ENCODE peak calls at places on chromosomes 4 and X, in nine cellular contexts. One of them, this sample, is unnamed.

GRCh38 chrX:51461053-51462050 is 35.0 kb downstream of the NUDT11 start:
- DNase-seq in fibroblast of the aortic adventitia: peak
- DNase-seq in neural progenitor cell: peak
- DNase-seq in astrocyte of the spinal cord: peak
- DNase-seq in tibial artery: no peak
- DNase-seq in stomach: no peak
- DNase-seq in left ventricle myocardium inferior: no peak
- DNase-seq in SK-N-SH: peak
- DNase-seq in thoracic aorta: no peak
- DNase-seq in this sample: no peak

GRCh38 chrX:110396777-110397176 is 38.1 kb downstream of the RTL9 start:
- DNase-seq in neural progenitor cell: no peak
- DNase-seq in stomach: no peak
- DNase-seq in astrocyte of the spinal cord: no peak
- DNase-seq in thoracic aorta: no peak
- DNase-seq in tibial artery: no peak
- DNase-seq in left ventricle myocardium inferior: no peak
- DNase-seq in fibroblast of the aortic adventitia: no peak
- DNase-seq in SK-N-SH: no peak
- DNase-seq in this sample: no peak

GRCh38 chr4:179112441-179113170 is 1670.4 kb upstream of the AGA start:
- DNase-seq in left ventricle myocardium inferior: no peak
- DNase-seq in neural progenitor cell: no peak
- DNase-seq in thoracic aorta: no peak
- DNase-seq in SK-N-SH: no peak
- DNase-seq in fibroblast of the aortic adventitia: no peak
- DNase-seq in astrocyte of the spinal cord: no peak
- DNase-seq in stomach: no peak
- DNase-seq in tibial artery: no peak
- DNase-seq in this sample: no peak

GRCh38 chr4:106614446-106614845 is 245.9 kb upstream of the GIMD1 start:
- DNase-seq in thoracic aorta: no peak
- DNase-seq in left ventricle myocardium inferior: no peak
- DNase-seq in SK-N-SH: no peak
- DNase-seq in neural progenitor cell: no peak
- DNase-seq in astrocyte of the spinal cord: peak
- DNase-seq in tibial artery: no peak
- DNase-seq in stomach: no peak
- DNase-seq in fibroblast of the aortic adventitia: peak
- DNase-seq in this sample: no peak

GRCh38 chr4:52106701-52107100 is 55.6 kb downstream of the SPATA18 start:
- DNase-seq in thoracic aorta: no peak
- DNase-seq in left ventricle myocardium inferior: no peak
- DNase-seq in tibial artery: peak
- DNase-seq in SK-N-SH: no peak
- DNase-seq in neural progenitor cell: no peak
- DNase-seq in fibroblast of the aortic adventitia: peak
- DNase-seq in stomach: no peak
- DNase-seq in astrocyte of the spinal cord: no peak
- DNase-seq in this sample: no peak

GRCh38 chr4:109945056-109945455 is 32.4 kb downstream of the EGF start:
- DNase-seq in tibial artery: no peak
- DNase-seq in stomach: no peak
- DNase-seq in SK-N-SH: no peak
- DNase-seq in left ventricle myocardium inferior: no peak
- DNase-seq in neural progenitor cell: no peak
- DNase-seq in astrocyte of the spinal cord: no peak
- DNase-seq in thoracic aorta: no peak
- DNase-seq in fibroblast of the aortic adventitia: no peak
- DNase-seq in this sample: no peak

GRCh38 chr4:143531368-143531767 is 17.9 kb downstream of the SMARCA5 start:
- DNase-seq in astrocyte of the spinal cord: peak
- DNase-seq in left ventricle myocardium inferior: no peak
- DNase-seq in stomach: no peak
- DNase-seq in fibroblast of the aortic adventitia: peak
- DNase-seq in thoracic aorta: no peak
- DNase-seq in SK-N-SH: peak
- DNase-seq in neural progenitor cell: peak
- DNase-seq in tibial artery: no peak
- DNase-seq in this sample: no peak

GRCh38 chr4:26717332-26717731 is 133.4 kb downstream of the TBC1D19 start:
- DNase-seq in fibroblast of the aortic adventitia: peak
- DNase-seq in neural progenitor cell: no peak
- DNase-seq in left ventricle myocardium inferior: no peak
- DNase-seq in SK-N-SH: no peak
- DNase-seq in stomach: no peak
- DNase-seq in tibial artery: no peak
- DNase-seq in thoracic aorta: no peak
- DNase-seq in astrocyte of the spinal cord: peak
- DNase-seq in this sample: no peak

GRCh38 chr4:187127456-187127855 is 403.8 kb upstream of the FAT1 start:
- DNase-seq in astrocyte of the spinal cord: no peak
- DNase-seq in neural progenitor cell: no peak
- DNase-seq in thoracic aorta: no peak
- DNase-seq in stomach: no peak
- DNase-seq in tibial artery: no peak
- DNase-seq in left ventricle myocardium inferior: no peak
- DNase-seq in SK-N-SH: no peak
- DNase-seq in fibroblast of the aortic adventitia: no peak
- DNase-seq in this sample: no peak

GRCh38 chr4:81130569-81130968 is 84.5 kb downstream of the PRKG2 start:
- DNase-seq in left ventricle myocardium inferior: no peak
- DNase-seq in tibial artery: no peak
- DNase-seq in fibroblast of the aortic adventitia: no peak
- DNase-seq in thoracic aorta: no peak
- DNase-seq in SK-N-SH: no peak
- DNase-seq in neural progenitor cell: peak
- DNase-seq in stomach: no peak
- DNase-seq in astrocyte of the spinal cord: no peak
- DNase-seq in this sample: no peak

GRCh38 chr4:180947421-180947820 is 1295.8 kb upstream of the TENM3 start:
- DNase-seq in astrocyte of the spinal cord: peak
- DNase-seq in left ventricle myocardium inferior: no peak
- DNase-seq in tibial artery: no peak
- DNase-seq in stomach: no peak
- DNase-seq in thoracic aorta: no peak
- DNase-seq in SK-N-SH: peak
- DNase-seq in neural progenitor cell: peak
- DNase-seq in fibroblast of the aortic adventitia: peak
- DNase-seq in this sample: no peak

GRCh38 chr4:125231661-125232060 is 83.1 kb upstream of the FAT4 start:
- DNase-seq in left ventricle myocardium inferior: no peak
- DNase-seq in astrocyte of the spinal cord: no peak
- DNase-seq in tibial artery: no peak
- DNase-seq in neural progenitor cell: no peak
- DNase-seq in fibroblast of the aortic adventitia: no peak
- DNase-seq in stomach: no peak
- DNase-seq in SK-N-SH: no peak
- DNase-seq in thoracic aorta: no peak
- DNase-seq in this sample: no peak

GRCh38 chr4:2798399-2799301 is 5.8 kb downstream of the SH3BP2 start:
- DNase-seq in thoracic aorta: peak
- DNase-seq in fibroblast of the aortic adventitia: no peak
- DNase-seq in tibial artery: peak
- DNase-seq in neural progenitor cell: peak
- DNase-seq in astrocyte of the spinal cord: no peak
- DNase-seq in SK-N-SH: peak
- DNase-seq in stomach: peak
- DNase-seq in left ventricle myocardium inferior: peak
- DNase-seq in this sample: no peak

GRCh38 chr4:122831515-122832196 is 5.0 kb downstream of the FGF2 start:
- DNase-seq in neural progenitor cell: no peak
- DNase-seq in astrocyte of the spinal cord: no peak
- DNase-seq in thoracic aorta: no peak
- DNase-seq in left ventricle myocardium inferior: no peak
- DNase-seq in fibroblast of the aortic adventitia: peak
- DNase-seq in tibial artery: no peak
- DNase-seq in stomach: no peak
- DNase-seq in SK-N-SH: no peak
- DNase-seq in this sample: peak

GRCh38 chrX:129779747-129780146 is at the start of gene SASH3:
- DNase-seq in fibroblast of the aortic adventitia: no peak
- DNase-seq in SK-N-SH: no peak
- DNase-seq in left ventricle myocardium inferior: peak
- DNase-seq in tibial artery: peak
- DNase-seq in stomach: peak
- DNase-seq in thoracic aorta: no peak
- DNase-seq in astrocyte of the spinal cord: no peak
- DNase-seq in neural progenitor cell: no peak
- DNase-seq in this sample: no peak
- H3K4me3 ChIP-seq in fibroblast of the aortic adventitia: no peak
- H3K4me3 ChIP-seq in SK-N-SH: no peak
- H3K4me3 ChIP-seq in left ventricle myocardium inferior: peak
- H3K4me3 ChIP-seq in tibial artery: peak
- H3K4me3 ChIP-seq in stomach: peak
- H3K4me3 ChIP-seq in thoracic aorta: peak
- H3K4me3 ChIP-seq in astrocyte of the spinal cord: no peak
- H3K4me3 ChIP-seq in neural progenitor cell: no peak
- H3K4me3 ChIP-seq in this sample: no peak

DNA sequence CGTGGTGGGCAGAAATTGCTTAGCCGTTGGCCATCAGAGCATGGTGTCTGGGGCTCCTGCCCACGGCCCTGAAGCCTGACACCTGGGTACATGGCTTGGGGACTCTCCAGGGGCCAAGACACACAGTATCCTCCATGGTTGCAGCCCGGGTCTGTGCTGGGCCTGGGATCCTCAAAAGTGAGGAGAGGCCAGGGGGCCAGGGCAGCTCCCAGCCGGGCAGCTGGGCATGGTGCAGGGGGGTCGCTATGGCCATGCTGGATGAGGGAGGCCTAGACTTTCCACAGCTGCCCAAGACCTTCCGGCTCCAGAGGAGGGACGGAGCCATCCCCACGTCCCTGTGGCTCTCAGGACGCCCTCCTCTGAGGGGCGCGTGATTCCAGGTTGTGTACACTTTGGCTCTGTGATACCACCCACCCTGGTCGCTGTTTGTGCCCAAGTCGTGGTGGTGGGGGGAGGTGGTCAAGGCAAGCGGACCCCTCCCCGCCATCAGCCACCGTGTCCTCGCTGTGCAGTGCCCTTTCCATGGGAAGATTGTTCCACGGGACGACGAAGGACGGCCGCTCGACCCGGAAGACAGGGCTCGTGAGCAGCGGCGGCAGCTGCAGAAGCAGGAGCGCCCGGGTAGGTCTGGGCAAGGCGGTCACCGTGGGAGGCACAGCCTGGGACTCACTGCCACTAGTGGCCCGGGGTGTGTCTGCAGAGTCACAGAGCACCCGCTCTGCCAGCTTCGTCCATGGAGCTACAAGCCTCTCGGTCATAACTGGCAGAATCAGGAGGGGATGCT is 25.7 kb downstream of the NKX1-1 start:
- DNase-seq in thoracic aorta: no peak
- DNase-seq in astrocyte of the spinal cord: no peak
- DNase-seq in fibroblast of the aortic adventitia: no peak
- DNase-seq in SK-N-SH: no peak
- DNase-seq in left ventricle myocardium inferior: peak
- DNase-seq in neural progenitor cell: no peak
- DNase-seq in stomach: no peak
- DNase-seq in tibial artery: no peak
- DNase-seq in this sample: no peak
- H3K4me3 ChIP-seq in thoracic aorta: no peak
- H3K4me3 ChIP-seq in astrocyte of the spinal cord: no peak
- H3K4me3 ChIP-seq in fibroblast of the aortic adventitia: no peak
- H3K4me3 ChIP-seq in SK-N-SH: no peak
- H3K4me3 ChIP-seq in left ventricle myocardium inferior: no peak
- H3K4me3 ChIP-seq in neural progenitor cell: no peak
- H3K4me3 ChIP-seq in stomach: no peak
- H3K4me3 ChIP-seq in tibial artery: no peak
- H3K4me3 ChIP-seq in this sample: no peak

GRCh38 chr4:37667197-37668100 is 18.7 kb downstream of the RELL1 start:
- DNase-seq in left ventricle myocardium inferior: no peak
- DNase-seq in astrocyte of the spinal cord: no peak
- DNase-seq in tibial artery: no peak
- DNase-seq in thoracic aorta: no peak
- DNase-seq in fibroblast of the aortic adventitia: peak
- DNase-seq in SK-N-SH: no peak
- DNase-seq in neural progenitor cell: no peak
- DNase-seq in stomach: no peak
- DNase-seq in this sample: no peak

GRCh38 chr4:37664696-37665095 is 21.5 kb downstream of the RELL1 start:
- DNase-seq in tibial artery: no peak
- DNase-seq in stomach: no peak
- DNase-seq in SK-N-SH: no peak
- DNase-seq in neural progenitor cell: no peak
- DNase-seq in fibroblast of the aortic adventitia: no peak
- DNase-seq in thoracic aorta: no peak
- DNase-seq in astrocyte of the spinal cord: no peak
- DNase-seq in left ventricle myocardium inferior: no peak
- DNase-seq in this sample: no peak

GRCh38 chr4:37665347-37666009 is 20.7 kb downstream of the RELL1 start:
- DNase-seq in SK-N-SH: no peak
- DNase-seq in fibroblast of the aortic adventitia: no peak
- DNase-seq in thoracic aorta: no peak
- DNase-seq in stomach: no peak
- DNase-seq in left ventricle myocardium inferior: no peak
- DNase-seq in neural progenitor cell: no peak
- DNase-seq in astrocyte of the spinal cord: no peak
- DNase-seq in tibial artery: no peak
- DNase-seq in this sample: no peak

GRCh38 chr4:37663552-37663951 is 22.6 kb downstream of the RELL1 start:
- DNase-seq in astrocyte of the spinal cord: no peak
- DNase-seq in thoracic aorta: no peak
- DNase-seq in neural progenitor cell: no peak
- DNase-seq in tibial artery: no peak
- DNase-seq in stomach: no peak
- DNase-seq in fibroblast of the aortic adventitia: no peak
- DNase-seq in left ventricle myocardium inferior: no peak
- DNase-seq in SK-N-SH: no peak
- DNase-seq in this sample: no peak

DNA sequence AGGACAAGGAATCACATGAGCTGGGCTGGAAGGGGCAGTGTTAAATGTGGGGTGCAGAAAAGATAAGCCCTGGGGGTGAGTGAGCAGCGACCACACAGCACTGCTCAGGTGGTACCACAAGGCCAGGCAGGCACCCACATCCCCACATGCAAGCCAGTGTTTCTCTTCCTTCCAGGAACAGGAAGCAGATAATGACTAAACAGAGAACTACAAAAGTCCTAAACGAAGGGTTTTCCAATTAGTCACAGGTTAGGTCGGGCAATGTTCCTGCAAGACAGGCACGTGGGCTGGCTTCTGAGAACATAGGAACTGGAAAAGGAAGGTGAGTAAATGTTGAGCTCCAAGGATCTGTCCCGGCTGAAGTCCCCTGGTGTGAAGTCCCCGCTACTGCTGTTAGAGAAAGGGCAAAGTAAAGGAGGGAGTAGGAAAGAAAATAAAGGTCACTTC is 19.5 kb downstream of the RELL1 start:
- DNase-seq in tibial artery: peak
- DNase-seq in SK-N-SH: no peak
- DNase-seq in neural progenitor cell: no peak
- DNase-seq in thoracic aorta: peak
- DNase-seq in stomach: peak
- DNase-seq in fibroblast of the aortic adventitia: peak
- DNase-seq in astrocyte of the spinal cord: peak
- DNase-seq in left ventricle myocardium inferior: no peak
- DNase-seq in this sample: peak
- H3K4me3 ChIP-seq in tibial artery: no peak
- H3K4me3 ChIP-seq in SK-N-SH: no peak
- H3K4me3 ChIP-seq in neural progenitor cell: no peak
- H3K4me3 ChIP-seq in thoracic aorta: no peak
- H3K4me3 ChIP-seq in stomach: no peak
- H3K4me3 ChIP-seq in fibroblast of the aortic adventitia: no peak
- H3K4me3 ChIP-seq in astrocyte of the spinal cord: no peak
- H3K4me3 ChIP-seq in left ventricle myocardium inferior: no peak
- H3K4me3 ChIP-seq in this sample: no peak

GRCh38 chrX:19840899-19841648 is 46.3 kb downstream of the SH3KBP1 start:
- DNase-seq in SK-N-SH: no peak
- DNase-seq in left ventricle myocardium inferior: no peak
- DNase-seq in tibial artery: no peak
- DNase-seq in thoracic aorta: no peak
- DNase-seq in neural progenitor cell: peak
- DNase-seq in astrocyte of the spinal cord: no peak
- DNase-seq in fibroblast of the aortic adventitia: no peak
- DNase-seq in stomach: no peak
- DNase-seq in this sample: no peak
- H3K4me3 ChIP-seq in SK-N-SH: no peak
- H3K4me3 ChIP-seq in left ventricle myocardium inferior: no peak
- H3K4me3 ChIP-seq in tibial artery: no peak
- H3K4me3 ChIP-seq in thoracic aorta: no peak
- H3K4me3 ChIP-seq in neural progenitor cell: no peak
- H3K4me3 ChIP-seq in astrocyte of the spinal cord: no peak
- H3K4me3 ChIP-seq in fibroblast of the aortic adventitia: no peak
- H3K4me3 ChIP-seq in stomach: no peak
- H3K4me3 ChIP-seq in this sample: no peak

This sample was measured in epithelial cell of proximal tubule.